ENCODE peak calls at places on chromosomes 2 and 18, in nine cellular contexts. One of them, this sample, is unnamed.

GRCh38 chr2:213923543-213923942 is 487.3 kb upstream of the VWC2L start:
- DNase-seq in D341Med: no peak
- DNase-seq in activated B cell treated with CpG ODN at 0.5 μM for 24 hours: no peak
- DNase-seq in right atrium auricular region: no peak
- DNase-seq in NCI-H774: peak
- DNase-seq in AML-193: no peak
- DNase-seq in neural crest cell: no peak
- DNase-seq in COR-L47: peak
- DNase-seq in A673: no peak
- DNase-seq in this sample: no peak

GRCh38 chr2:240418311-240418710 is 17.2 kb upstream of the GPC1 start:
- DNase-seq in D341Med: peak
- DNase-seq in activated B cell treated with CpG ODN at 0.5 μM for 24 hours: peak
- DNase-seq in right atrium auricular region: no peak
- DNase-seq in NCI-H774: no peak
- DNase-seq in AML-193: no peak
- DNase-seq in neural crest cell: no peak
- DNase-seq in COR-L47: no peak
- DNase-seq in A673: no peak
- DNase-seq in this sample: no peak

GRCh38 chr2:130759906-130760753 is 4.8 kb downstream of the AMER3 start:
- DNase-seq in D341Med: no peak
- DNase-seq in activated B cell treated with CpG ODN at 0.5 μM for 24 hours: no peak
- DNase-seq in right atrium auricular region: peak
- DNase-seq in NCI-H774: no peak
- DNase-seq in AML-193: no peak
- DNase-seq in neural crest cell: no peak
- DNase-seq in COR-L47: peak
- DNase-seq in A673: no peak
- DNase-seq in this sample: no peak

GRCh38 chr2:19250906-19251305 is 107.5 kb downstream of the OSR1 start:
- DNase-seq in D341Med: no peak
- DNase-seq in activated B cell treated with CpG ODN at 0.5 μM for 24 hours: no peak
- DNase-seq in right atrium auricular region: no peak
- DNase-seq in NCI-H774: no peak
- DNase-seq in AML-193: no peak
- DNase-seq in neural crest cell: no peak
- DNase-seq in COR-L47: no peak
- DNase-seq in A673: no peak
- DNase-seq in this sample: no peak

GRCh38 chr2:85754313-85755095 is 713 bp downstream of the ATOH8 start:
- DNase-seq in D341Med: peak
- DNase-seq in activated B cell treated with CpG ODN at 0.5 μM for 24 hours: peak
- DNase-seq in right atrium auricular region: no peak
- DNase-seq in NCI-H774: no peak
- DNase-seq in AML-193: no peak
- DNase-seq in neural crest cell: peak
- DNase-seq in COR-L47: peak
- DNase-seq in A673: peak
- DNase-seq in this sample: no peak

GRCh38 chr18:8423051-8423558 is 186.1 kb upstream of the RAB12 start:
- DNase-seq in D341Med: no peak
- DNase-seq in activated B cell treated with CpG ODN at 0.5 μM for 24 hours: no peak
- DNase-seq in right atrium auricular region: no peak
- DNase-seq in NCI-H774: no peak
- DNase-seq in AML-193: no peak
- DNase-seq in neural crest cell: no peak
- DNase-seq in COR-L47: no peak
- DNase-seq in A673: no peak
- DNase-seq in this sample: no peak

GRCh38 chr2:136130045-136130444 is 12.1 kb upstream of the CXCR4 start:
- DNase-seq in D341Med: no peak
- DNase-seq in activated B cell treated with CpG ODN at 0.5 μM for 24 hours: no peak
- DNase-seq in right atrium auricular region: no peak
- DNase-seq in NCI-H774: no peak
- DNase-seq in AML-193: no peak
- DNase-seq in neural crest cell: no peak
- DNase-seq in COR-L47: no peak
- DNase-seq in A673: no peak
- DNase-seq in this sample: no peak

GRCh38 chr18:60506682-60507081 is 134.1 kb upstream of the MC4R start:
- DNase-seq in D341Med: no peak
- DNase-seq in activated B cell treated with CpG ODN at 0.5 μM for 24 hours: no peak
- DNase-seq in right atrium auricular region: no peak
- DNase-seq in NCI-H774: no peak
- DNase-seq in AML-193: no peak
- DNase-seq in neural crest cell: no peak
- DNase-seq in COR-L47: no peak
- DNase-seq in A673: no peak
- DNase-seq in this sample: no peak

GRCh38 chr2:64919261-64919660 is 69.9 kb upstream of the SLC1A4 start:
- DNase-seq in D341Med: no peak
- DNase-seq in activated B cell treated with CpG ODN at 0.5 μM for 24 hours: no peak
- DNase-seq in right atrium auricular region: no peak
- DNase-seq in NCI-H774: no peak
- DNase-seq in AML-193: no peak
- DNase-seq in neural crest cell: no peak
- DNase-seq in COR-L47: no peak
- DNase-seq in A673: no peak
- DNase-seq in this sample: no peak

GRCh38 chr2:183946193-183946592 is 652.1 kb upstream of the ZNF804A start:
- DNase-seq in D341Med: no peak
- DNase-seq in activated B cell treated with CpG ODN at 0.5 μM for 24 hours: no peak
- DNase-seq in right atrium auricular region: no peak
- DNase-seq in NCI-H774: no peak
- DNase-seq in AML-193: no peak
- DNase-seq in neural crest cell: no peak
- DNase-seq in COR-L47: no peak
- DNase-seq in A673: no peak
- DNase-seq in this sample: no peak

GRCh38 chr2:237352279-237352845 is 61.6 kb downstream of the COL6A3 start:
- DNase-seq in D341Med: no peak
- DNase-seq in activated B cell treated with CpG ODN at 0.5 μM for 24 hours: no peak
- DNase-seq in right atrium auricular region: no peak
- DNase-seq in NCI-H774: no peak
- DNase-seq in AML-193: no peak
- DNase-seq in neural crest cell: no peak
- DNase-seq in COR-L47: no peak
- DNase-seq in A673: no peak
- DNase-seq in this sample: no peak

GRCh38 chr2:179595284-179595683 is 266.1 kb downstream of the ZNF385B start:
- DNase-seq in D341Med: peak
- DNase-seq in activated B cell treated with CpG ODN at 0.5 μM for 24 hours: no peak
- DNase-seq in right atrium auricular region: no peak
- DNase-seq in NCI-H774: no peak
- DNase-seq in AML-193: no peak
- DNase-seq in neural crest cell: no peak
- DNase-seq in COR-L47: no peak
- DNase-seq in A673: peak
- DNase-seq in this sample: no peak

GRCh38 chr18:75582406-75582821 is 154.9 kb upstream of the SMIM21 start:
- DNase-seq in D341Med: no peak
- DNase-seq in activated B cell treated with CpG ODN at 0.5 μM for 24 hours: no peak
- DNase-seq in right atrium auricular region: no peak
- DNase-seq in NCI-H774: no peak
- DNase-seq in AML-193: no peak
- DNase-seq in neural crest cell: no peak
- DNase-seq in COR-L47: no peak
- DNase-seq in A673: no peak
- DNase-seq in this sample: no peak

GRCh38 chr2:237403024-237403882 is 10.7 kb downstream of the COL6A3 start:
- DNase-seq in D341Med: no peak
- DNase-seq in activated B cell treated with CpG ODN at 0.5 μM for 24 hours: no peak
- DNase-seq in right atrium auricular region: peak
- DNase-seq in NCI-H774: no peak
- DNase-seq in AML-193: no peak
- DNase-seq in neural crest cell: no peak
- DNase-seq in COR-L47: no peak
- DNase-seq in A673: no peak
- DNase-seq in this sample: no peak

GRCh38 chr2:226849349-226849748 is 13.5 kb downstream of the RHBDD1 start:
- DNase-seq in D341Med: no peak
- DNase-seq in activated B cell treated with CpG ODN at 0.5 μM for 24 hours: no peak
- DNase-seq in right atrium auricular region: no peak
- DNase-seq in NCI-H774: no peak
- DNase-seq in AML-193: no peak
- DNase-seq in neural crest cell: no peak
- DNase-seq in COR-L47: no peak
- DNase-seq in A673: no peak
- DNase-seq in this sample: no peak

GRCh38 chr2:74841663-74842062 is 7.7 kb downstream of the HK2 start:
- DNase-seq in D341Med: no peak
- DNase-seq in activated B cell treated with CpG ODN at 0.5 μM for 24 hours: no peak
- DNase-seq in right atrium auricular region: no peak
- DNase-seq in NCI-H774: no peak
- DNase-seq in AML-193: no peak
- DNase-seq in neural crest cell: no peak
- DNase-seq in COR-L47: no peak
- DNase-seq in A673: no peak
- DNase-seq in this sample: no peak

GRCh38 chr18:60279394-60279793 is 93.2 kb downstream of the MC4R start:
- DNase-seq in D341Med: no peak
- DNase-seq in activated B cell treated with CpG ODN at 0.5 μM for 24 hours: no peak
- DNase-seq in right atrium auricular region: no peak
- DNase-seq in NCI-H774: no peak
- DNase-seq in AML-193: no peak
- DNase-seq in neural crest cell: no peak
- DNase-seq in COR-L47: no peak
- DNase-seq in A673: no peak
- DNase-seq in this sample: no peak

GRCh38 chr2:24887325-24887874 is 32.6 kb downstream of the ADCY3 start:
- DNase-seq in D341Med: no peak
- DNase-seq in activated B cell treated with CpG ODN at 0.5 μM for 24 hours: no peak
- DNase-seq in right atrium auricular region: no peak
- DNase-seq in NCI-H774: no peak
- DNase-seq in AML-193: no peak
- DNase-seq in neural crest cell: no peak
- DNase-seq in COR-L47: no peak
- DNase-seq in A673: no peak
- DNase-seq in this sample: no peak

GRCh38 chr2:122328811-122329210 is 573.4 kb downstream of the TSN start:
- DNase-seq in D341Med: no peak
- DNase-seq in activated B cell treated with CpG ODN at 0.5 μM for 24 hours: no peak
- DNase-seq in right atrium auricular region: no peak
- DNase-seq in NCI-H774: no peak
- DNase-seq in AML-193: no peak
- DNase-seq in neural crest cell: no peak
- DNase-seq in COR-L47: no peak
- DNase-seq in A673: peak
- DNase-seq in this sample: no peak

GRCh38 chr2:3126686-3127278 is 250.8 kb downstream of the EIPR1 start:
- DNase-seq in D341Med: no peak
- DNase-seq in activated B cell treated with CpG ODN at 0.5 μM for 24 hours: no peak
- DNase-seq in right atrium auricular region: no peak
- DNase-seq in NCI-H774: no peak
- DNase-seq in AML-193: no peak
- DNase-seq in neural crest cell: no peak
- DNase-seq in COR-L47: no peak
- DNase-seq in A673: peak
- DNase-seq in this sample: no peak

This sample was measured in CD8-positive, alpha-beta T cell.